ENCODE peak calls at places on chromosomes 6 and 20, in four cellular contexts. One of them, this sample, is unnamed.

GRCh38 chr6:5556011-5556410 is 294.7 kb downstream of the FARS2 start:
- DNase-seq in A673: no peak
- DNase-seq in choroid plexus epithelial cell: no peak
- DNase-seq in retina: no peak
- DNase-seq in this sample: no peak

GRCh38 chr6:80132942-80133517 is 26.6 kb downstream of the BCKDHB start:
- DNase-seq in retina: peak
- DNase-seq in choroid plexus epithelial cell: peak
- DNase-seq in A673: peak
- DNase-seq in this sample: peak

GRCh38 chr20:60219984-60220540 is 261.8 kb downstream of the CDH26 start:
- DNase-seq in choroid plexus epithelial cell: no peak
- DNase-seq in retina: no peak
- DNase-seq in A673: peak
- DNase-seq in this sample: no peak

GRCh38 chr6:87918461-87918941 is 129.1 kb upstream of the SPACA1 start:
- DNase-seq in A673: peak
- DNase-seq in choroid plexus epithelial cell: no peak
- DNase-seq in retina: no peak
- DNase-seq in this sample: no peak

GRCh38 chr20:50338479-50339195 is 148.0 kb downstream of the CEBPB start:
- DNase-seq in retina: no peak
- DNase-seq in choroid plexus epithelial cell: peak
- DNase-seq in A673: no peak
- DNase-seq in this sample: no peak

GRCh38 chr6:68873236-68873635 is 238.2 kb downstream of the ADGRB3 start:
- DNase-seq in A673: no peak
- DNase-seq in retina: no peak
- DNase-seq in choroid plexus epithelial cell: no peak
- DNase-seq in this sample: no peak

GRCh38 chr20:50645253-50646068 is 45.9 kb downstream of the RIPOR3 start:
- DNase-seq in retina: no peak
- DNase-seq in choroid plexus epithelial cell: peak
- DNase-seq in A673: peak
- DNase-seq in this sample: no peak

GRCh38 chr6:144797881-144798589 is 512.9 kb downstream of the UTRN start:
- DNase-seq in retina: no peak
- DNase-seq in A673: peak
- DNase-seq in choroid plexus epithelial cell: peak
- DNase-seq in this sample: no peak

GRCh38 chr6:163585932-163586437 is 171.5 kb downstream of the QKI start:
- DNase-seq in choroid plexus epithelial cell: peak
- DNase-seq in A673: peak
- DNase-seq in retina: no peak
- DNase-seq in this sample: no peak

GRCh38 chr20:1697592-1697991 is 40.0 kb upstream of the SIRPG start:
- DNase-seq in A673: no peak
- DNase-seq in retina: no peak
- DNase-seq in choroid plexus epithelial cell: no peak
- DNase-seq in this sample: no peak

GRCh38 chr6:2029130-2029794 is 216.1 kb downstream of the GMDS start:
- DNase-seq in retina: no peak
- DNase-seq in choroid plexus epithelial cell: no peak
- DNase-seq in A673: no peak
- DNase-seq in this sample: no peak

GRCh38 chr20:53847118-53847842 is 223.1 kb downstream of the BCAS1 start:
- DNase-seq in choroid plexus epithelial cell: no peak
- DNase-seq in retina: no peak
- DNase-seq in A673: no peak
- DNase-seq in this sample: no peak

GRCh38 chr20:49377326-49377725 is 99.5 kb upstream of the ZNFX1 start:
- DNase-seq in retina: no peak
- DNase-seq in choroid plexus epithelial cell: no peak
- DNase-seq in A673: no peak
- DNase-seq in this sample: no peak

This sample was measured in SK-N-DZ.